ENCODE peak calls at places on chromosomes 2 and 18, in ten cellular contexts. B is H9, N is foreskin fibroblast, W is NCI-H1694 treated with DMSO at 0.1 percent for 48 hours, I is left cardiac atrium, P is AG08395, M is AG09309, X is AML-193, D is right cardiac atrium, L is hippocampal formation. O is an unnamed sample.

GRCh38 chr18:73688851-73689659 is 458.6 kb downstream of the FBXO15 start:
- DNase-seq in B (no peak), N (peak), W (no peak), I (no peak), P (peak), M (peak), X (no peak), D (peak), L (no peak), O (no peak)

GRCh38 chr2:183951636-183952035 is 646.7 kb upstream of the ZNF804A start:
- DNase-seq in B (no peak), N (no peak), W (no peak), I (no peak), P (no peak), M (no peak), X (no peak), D (no peak), L (no peak), O (no peak)

GRCh38 chr2:176491172-176491904 is 222.1 kb downstream of the MTX2 start:
- DNase-seq in B (no peak), N (peak), W (no peak), I (peak), P (peak), M (peak), X (no peak), D (peak), L (no peak), O (peak)

GRCh38 chr2:101551489-101551888 is 76.6 kb upstream of the RFX8 start:
- DNase-seq in B (no peak), N (peak), W (no peak), I (no peak), P (no peak), M (no peak), X (no peak), D (no peak), L (no peak), O (no peak)

GRCh38 chr2:62738981-62739936 is 33.7 kb downstream of the EHBP1 start:
- DNase-seq in B (no peak), N (peak), W (no peak), I (no peak), P (no peak), M (peak), X (no peak), D (no peak), L (no peak), O (no peak)

GRCh38 chr2:173371023-173371422 is 16.4 kb downstream of the CDCA7 start:
- DNase-seq in B (no peak), N (no peak), W (no peak), I (no peak), P (no peak), M (no peak), X (no peak), D (no peak), L (no peak), O (no peak)

GRCh38 chr2:176091329-176092258 is 927 bp upstream of the HOXD13 start:
- DNase-seq in B (peak), N (no peak), W (no peak), I (no peak), P (no peak), M (no peak), X (no peak), D (no peak), L (no peak), O (no peak)

GRCh38 chr2:11344956-11345671 is 678 bp upstream of the ROCK2 start:
- DNase-seq in B (no peak), N (peak), W (peak), I (peak), P (peak), M (peak), X (peak), D (peak), L (no peak), O (peak)

GRCh38 chr2:37837576-37838335 is 87.3 kb upstream of the RMDN2 start:
- DNase-seq in B (no peak), N (peak), W (no peak), I (peak), P (no peak), M (no peak), X (no peak), D (peak), L (no peak), O (no peak)

GRCh38 chr2:233225230-233226068 is 26.0 kb upstream of the ATG16L1 start:
- DNase-seq in B (no peak), N (no peak), W (no peak), I (no peak), P (no peak), M (no peak), X (no peak), D (no peak), L (no peak), O (no peak)

GRCh38 chr2:43223412-43224040 is 2.9 kb downstream of the ZFP36L2 start:
- DNase-seq in B (no peak), N (peak), W (no peak), I (no peak), P (no peak), M (no peak), X (peak), D (no peak), L (no peak), O (no peak)

GRCh38 chr2:237614151-237614720 is 13.2 kb upstream of the LRRFIP1 start:
- DNase-seq in B (peak), N (no peak), W (peak), I (no peak), P (no peak), M (no peak), X (peak), D (no peak), L (no peak), O (no peak)

GRCh38 chr2:197873293-197873701 is 68.9 kb downstream of the PLCL1 start:
- DNase-seq in B (peak), N (peak), W (peak), I (no peak), P (peak), M (peak), X (no peak), D (no peak), L (peak), O (no peak)